ENCODE peak calls at places on chromosome 19, in seven cellular contexts. One of them, this sample, is unnamed.

GRCh38 chr19:17163652-17164051 is 51.5 kb upstream of the USE1 start:
- DNase-seq in mesenchymal stem cell: no peak
- DNase-seq in H9: no peak
- DNase-seq in H1: no peak
- DNase-seq in trophoblast cell: no peak
- DNase-seq in IMR-90: no peak
- DNase-seq in mesendoderm: no peak
- DNase-seq in this sample: no peak

GRCh38 chr19:28393574-28394336 is 819.2 kb downstream of the UQCRFS1 start:
- DNase-seq in H9: no peak
- DNase-seq in trophoblast cell: no peak
- DNase-seq in mesendoderm: peak; percentile 61
- DNase-seq in IMR-90: no peak
- DNase-seq in mesenchymal stem cell: no peak
- DNase-seq in H1: no peak
- DNase-seq in this sample: no peak

GRCh38 chr19:2302319-2303208 is 5.4 kb downstream of the LINGO3 start:
- DNase-seq in mesendoderm: peak; percentile 52
- DNase-seq in H9: peak; percentile 71
- DNase-seq in mesenchymal stem cell: peak; percentile 45
- DNase-seq in H1: no peak
- DNase-seq in trophoblast cell: no peak
- DNase-seq in IMR-90: peak; percentile 65
- DNase-seq in this sample: peak; percentile 63

GRCh38 chr19:46842791-46843190 is 7.9 kb downstream of the AP2S1 start:
- DNase-seq in IMR-90: no peak
- DNase-seq in H9: no peak
- DNase-seq in H1: no peak
- DNase-seq in trophoblast cell: no peak
- DNase-seq in mesenchymal stem cell: no peak
- DNase-seq in mesendoderm: no peak
- DNase-seq in this sample: no peak

GRCh38 chr19:54208784-54209057 is 8.1 kb downstream of the RPS9 start:
- DNase-seq in H9: no peak
- DNase-seq in trophoblast cell: no peak
- DNase-seq in mesenchymal stem cell: peak; percentile 26
- DNase-seq in IMR-90: no peak
- DNase-seq in mesendoderm: peak; percentile 34
- DNase-seq in H1: no peak
- DNase-seq in this sample: no peak

GRCh38 chr19:38045554-38046253 is 138.7 kb downstream of the SIPA1L3 start:
- DNase-seq in H1: no peak
- DNase-seq in mesendoderm: no peak
- DNase-seq in IMR-90: no peak
- DNase-seq in H9: no peak
- DNase-seq in trophoblast cell: no peak
- DNase-seq in mesenchymal stem cell: no peak
- DNase-seq in this sample: no peak

GRCh38 chr19:54507824-54508223 is 5.2 kb downstream of the LAIR2 start:
- DNase-seq in mesenchymal stem cell: no peak
- DNase-seq in H1: no peak
- DNase-seq in IMR-90: no peak
- DNase-seq in mesendoderm: no peak
- DNase-seq in H9: no peak
- DNase-seq in trophoblast cell: no peak
- DNase-seq in this sample: no peak

GRCh38 chr19:19444694-19445155 is 39.2 kb downstream of the GATAD2A start:
- DNase-seq in mesendoderm: peak; percentile 36
- DNase-seq in mesenchymal stem cell: peak; percentile 48
- DNase-seq in H9: no peak
- DNase-seq in trophoblast cell: peak; percentile 13
- DNase-seq in IMR-90: peak; percentile 36
- DNase-seq in H1: no peak
- DNase-seq in this sample: no peak

GRCh38 chr19:2574478-2574931 is 98.6 kb downstream of the GADD45B start:
- DNase-seq in IMR-90: no peak
- DNase-seq in mesendoderm: no peak
- DNase-seq in trophoblast cell: no peak
- DNase-seq in H1: no peak
- DNase-seq in mesenchymal stem cell: no peak
- DNase-seq in H9: no peak
- DNase-seq in this sample: no peak

GRCh38 chr19:7013678-7014077 is 7.6 kb downstream of the MBD3L2B start:
- DNase-seq in trophoblast cell: no peak
- DNase-seq in mesendoderm: no peak
- DNase-seq in mesenchymal stem cell: no peak
- DNase-seq in H1: no peak
- DNase-seq in H9: no peak
- DNase-seq in IMR-90: no peak
- DNase-seq in this sample: no peak

GRCh38 chr19:13097331-13098258 is 5.1 kb downstream of the LYL1 start:
- DNase-seq in mesenchymal stem cell: no peak
- DNase-seq in trophoblast cell: no peak
- DNase-seq in mesendoderm: no peak
- DNase-seq in H9: no peak
- DNase-seq in H1: no peak
- DNase-seq in IMR-90: no peak
- DNase-seq in this sample: no peak

GRCh38 chr19:17751103-17751911 is at the start of gene FCHO1:
- DNase-seq in mesendoderm: no peak
- DNase-seq in mesenchymal stem cell: no peak
- DNase-seq in trophoblast cell: no peak
- DNase-seq in H9: no peak
- DNase-seq in H1: no peak
- DNase-seq in IMR-90: no peak
- DNase-seq in this sample: no peak

GRCh38 chr19:8093740-8094139 is 41.2 kb downstream of the CCL25 start:
- DNase-seq in mesenchymal stem cell: no peak
- DNase-seq in trophoblast cell: no peak
- DNase-seq in IMR-90: no peak
- DNase-seq in H1: no peak
- DNase-seq in mesendoderm: no peak
- DNase-seq in H9: no peak
- DNase-seq in this sample: no peak

GRCh38 chr19:35000647-35001501 is 751 bp downstream of the GRAMD1A start:
- DNase-seq in H1: peak; percentile 34
- DNase-seq in H9: peak; percentile 57
- DNase-seq in trophoblast cell: peak; percentile 3
- DNase-seq in mesendoderm: peak; percentile 66
- DNase-seq in IMR-90: peak; percentile 50
- DNase-seq in mesenchymal stem cell: peak; percentile 67
- DNase-seq in this sample: no peak

GRCh38 chr19:2330632-2331284 is 2.3 kb downstream of the SPPL2B start:
- DNase-seq in H1: no peak
- DNase-seq in trophoblast cell: no peak
- DNase-seq in mesendoderm: no peak
- DNase-seq in IMR-90: no peak
- DNase-seq in H9: no peak
- DNase-seq in mesenchymal stem cell: no peak
- DNase-seq in this sample: no peak

GRCh38 chr19:50325310-50326100 is 3.7 kb downstream of the KCNC3 start:
- DNase-seq in mesenchymal stem cell: peak; percentile 17
- DNase-seq in trophoblast cell: peak; percentile 54
- DNase-seq in H9: peak; percentile 97
- DNase-seq in IMR-90: peak; percentile 13
- DNase-seq in mesendoderm: peak; percentile 96
- DNase-seq in H1: peak; percentile 92
- DNase-seq in this sample: peak; percentile 95

GRCh38 chr19:46081928-46082727 is 41.3 kb upstream of the IGFL4 start:
- DNase-seq in mesendoderm: peak; percentile 68
- DNase-seq in H9: peak; percentile 39
- DNase-seq in H1: no peak
- DNase-seq in mesenchymal stem cell: peak; percentile 72
- DNase-seq in IMR-90: peak; percentile 67
- DNase-seq in trophoblast cell: peak; percentile 54
- DNase-seq in this sample: peak; percentile 26

GRCh38 chr19:4059931-4060620 is 6.6 kb downstream of the ZBTB7A start:
- DNase-seq in IMR-90: no peak
- DNase-seq in mesenchymal stem cell: no peak
- DNase-seq in mesendoderm: no peak
- DNase-seq in H1: no peak
- DNase-seq in trophoblast cell: no peak
- DNase-seq in H9: peak; percentile 32
- DNase-seq in this sample: no peak

GRCh38 chr19:48806518-48806817 is 4.4 kb downstream of the BCAT2 start:
- DNase-seq in trophoblast cell: peak; percentile 51
- DNase-seq in mesenchymal stem cell: no peak
- DNase-seq in H1: no peak
- DNase-seq in mesendoderm: peak; percentile 89
- DNase-seq in IMR-90: no peak
- DNase-seq in H9: peak; percentile 83
- DNase-seq in this sample: no peak

GRCh38 chr19:12872941-12873890 is 8.0 kb downstream of the DNASE2 start:
- DNase-seq in H9: peak; percentile 84
- DNase-seq in trophoblast cell: peak; percentile 97
- DNase-seq in mesenchymal stem cell: peak; percentile 26
- DNase-seq in mesendoderm: peak; percentile 66
- DNase-seq in IMR-90: peak; percentile 37
- DNase-seq in H1: no peak
- DNase-seq in this sample: no peak

GRCh38 chr19:47490847-47491246 is 6.8 kb upstream of the KPTN start:
- DNase-seq in trophoblast cell: no peak
- DNase-seq in H1: no peak
- DNase-seq in mesenchymal stem cell: no peak
- DNase-seq in H9: no peak
- DNase-seq in IMR-90: no peak
- DNase-seq in mesendoderm: no peak
- DNase-seq in this sample: no peak

GRCh38 chr19:39501340-39501739 is 2.6 kb downstream of the DLL3 start:
- DNase-seq in H1: no peak
- DNase-seq in mesenchymal stem cell: no peak
- DNase-seq in trophoblast cell: no peak
- DNase-seq in H9: no peak
- DNase-seq in mesendoderm: no peak
- DNase-seq in IMR-90: no peak
- DNase-seq in this sample: no peak

GRCh38 chr19:648904-649733 is 9.4 kb downstream of the FGF22 start:
- DNase-seq in IMR-90: no peak
- DNase-seq in mesenchymal stem cell: no peak
- DNase-seq in trophoblast cell: no peak
- DNase-seq in H1: no peak
- DNase-seq in mesendoderm: no peak
- DNase-seq in H9: no peak
- DNase-seq in this sample: no peak
- H3K4me1 ChIP-seq in IMR-90: no peaks in the 10 kb centered on the region
- H3K4me1 ChIP-seq in mesenchymal stem cell: no peaks in the 10 kb centered on the region
- H3K4me1 ChIP-seq in trophoblast cell: no peaks in the 10 kb centered on the region
- H3K4me1 ChIP-seq in H1: no peaks in the 10 kb centered on the region
- H3K4me1 ChIP-seq in mesendoderm: no peaks in the 10 kb centered on the region
- H3K4me1 ChIP-seq in H9: no peaks in the 10 kb centered on the region
- H3K4me1 ChIP-seq in this sample: no peaks in the 10 kb centered on the region

GRCh38 chr19:10751109-10751972 is 33.5 kb downstream of the DNM2 start:
- DNase-seq in IMR-90: no peak
- DNase-seq in H1: no peak
- DNase-seq in trophoblast cell: no peak
- DNase-seq in mesendoderm: peak; percentile 61
- DNase-seq in H9: no peak
- DNase-seq in mesenchymal stem cell: peak; percentile 53
- DNase-seq in this sample: no peak
- H2BK5ac ChIP-seq in IMR-90: no peak overlapping the region
- H2BK5ac ChIP-seq in H1: peak overlapping the region; percentile 18
- H2BK5ac ChIP-seq in trophoblast cell: no peak overlapping the region
- H2BK5ac ChIP-seq in mesendoderm: no peak overlapping the region
- H2BK5ac ChIP-seq in H9: no peak overlapping the region
- H2BK5ac ChIP-seq in mesenchymal stem cell: no peak overlapping the region
- H2BK5ac ChIP-seq in this sample: no peak overlapping the region

GRCh38 chr19:10842788-10843187 is 5.4 kb upstream of the C19orf38 start:
- DNase-seq in H9: no peak
- DNase-seq in IMR-90: no peak
- DNase-seq in trophoblast cell: no peak
- DNase-seq in mesendoderm: no peak
- DNase-seq in mesenchymal stem cell: no peak
- DNase-seq in H1: no peak
- DNase-seq in this sample: no peak
- H3K4ac ChIP-seq in H9: no peak overlapping the region
- H3K4ac ChIP-seq in IMR-90: no peak overlapping the region
- H3K4ac ChIP-seq in trophoblast cell: no peak overlapping the region
- H3K4ac ChIP-seq in mesendoderm: no peak overlapping the region
- H3K4ac ChIP-seq in mesenchymal stem cell: no peak overlapping the region
- H3K4ac ChIP-seq in H1: no peak overlapping the region
- H3K4ac ChIP-seq in this sample: no peak overlapping the region

GRCh38 chr19:14472202-14472961 is 2.8 kb downstream of the PTGER1 start:
- DNase-seq in IMR-90: peak; percentile 18
- DNase-seq in mesenchymal stem cell: peak; percentile 66
- DNase-seq in H9: peak; percentile 86
- DNase-seq in H1: no peak
- DNase-seq in mesendoderm: peak; percentile 79
- DNase-seq in trophoblast cell: peak; percentile 35
- DNase-seq in this sample: peak; percentile 74
- H3K4me1 ChIP-seq in IMR-90: peaks cover 25% of the 10 kb centered on the region
- H3K4me1 ChIP-seq in mesenchymal stem cell: peaks cover 39% of the 10 kb centered on the region
- H3K4me1 ChIP-seq in H9: no peaks in the 10 kb centered on the region
- H3K4me1 ChIP-seq in H1: peaks cover 12% of the 10 kb centered on the region
- H3K4me1 ChIP-seq in mesendoderm: no peaks in the 10 kb centered on the region
- H3K4me1 ChIP-seq in trophoblast cell: no peaks in the 10 kb centered on the region
- H3K4me1 ChIP-seq in this sample: peaks cover 18% of the 10 kb centered on the region

This sample was measured in neuronal stem cell.